ENCODE peak calls at places on chromosomes 11 and 22, in six cellular contexts. W is IMR-90, H is brain microvascular endothelial cell, B is tibial artery, O is A673, Q is spleen. C is an unnamed sample.

GRCh38 chr11:65560555-65561418 is 2.6 kb upstream of the LTBP3 start:
- DNase-seq in W (peak), H (peak), Q (no peak), B (peak), O (peak), C (peak)

GRCh38 chr11:120280566-120281160 is 40.7 kb downstream of the POU2F3 start:
- DNase-seq in B (no peak), H (no peak), O (no peak), W (no peak), Q (no peak), C (no peak)

GRCh38 chr22:36323855-36324331 is 63.9 kb downstream of the MYH9 start:
- DNase-seq in Q (no peak), O (no peak), H (peak), W (no peak), B (peak), C (no peak)

GRCh38 chr22:50243704-50244419 is 961 bp downstream of the TUBGCP6 start:
- DNase-seq in H (no peak), O (no peak), W (peak), B (no peak), Q (no peak), C (no peak)

GRCh38 chr11:118909619-118910308 is 16.0 kb downstream of the BCL9L start:
- DNase-seq in B (no peak), H (no peak), Q (peak), O (peak), W (no peak), C (no peak)

GRCh38 chr22:42202669-42203068 is 67.8 kb downstream of the TCF20 start:
- DNase-seq in B (no peak), W (peak), H (peak), Q (no peak), O (no peak), C (peak)

GRCh38 chr11:20125927-20126326 is 34.3 kb downstream of the DBX1 start:
- DNase-seq in B (no peak), H (peak), W (peak), O (no peak), Q (no peak), C (no peak)

GRCh38 chr11:116406042-116406441 is 366.7 kb downstream of the BUD13 start:
- DNase-seq in O (no peak), H (no peak), Q (no peak), B (no peak), W (no peak), C (no peak)

GRCh38 chr11:125274774-125275173 is 110.2 kb downstream of the PKNOX2 start:
- DNase-seq in W (no peak), B (no peak), Q (no peak), H (no peak), O (no peak), C (no peak)

GRCh38 chr22:44622685-44623084 is 79.3 kb upstream of the PRR5 start:
- DNase-seq in B (no peak), H (no peak), Q (peak), O (no peak), W (no peak), C (no peak)

GRCh38 chr11:123977731-123978347 is at the start of gene OR10S1:
- DNase-seq in H (no peak), B (no peak), W (no peak), O (no peak), Q (no peak), C (no peak)

GRCh38 chr22:35379146-35379993 is 1.5 kb upstream of the HMOX1 start:
- DNase-seq in H (no peak), W (no peak), Q (no peak), O (no peak), B (no peak), C (peak)

GRCh38 chr11:20084921-20085814 is 75.1 kb downstream of the DBX1 start:
- DNase-seq in Q (no peak), W (no peak), O (no peak), B (no peak), H (no peak), C (no peak)

GRCh38 chr11:86955674-86956522 is 703 bp upstream of the FZD4 start:
- DNase-seq in H (peak), B (peak), W (peak), O (peak), Q (peak), C (peak)

GRCh38 chr22:46971141-46971775 is 208.8 kb downstream of the TBC1D22A start:
- DNase-seq in Q (no peak), B (no peak), O (no peak), H (peak), W (peak), C (no peak)

GRCh38 chr22:44660051-44660830 is 41.8 kb upstream of the PRR5 start:
- DNase-seq in Q (no peak), O (no peak), B (no peak), H (no peak), W (no peak), C (no peak)

GRCh38 chr11:16605440-16605970 is 132.9 kb upstream of the C11orf58 start:
- DNase-seq in W (peak), H (peak), Q (peak), B (no peak), O (peak), C (peak)

GRCh38 chr11:48109046-48109666 is 107.5 kb upstream of the OR4B1 start:
- DNase-seq in H (no peak), W (peak), O (peak), B (no peak), Q (no peak), C (peak)

GRCh38 chr11:86303257-86303656 is 1.2 kb downstream of the HIKESHI start:
- DNase-seq in W (peak), B (no peak), Q (no peak), H (peak), O (peak), C (no peak)

GRCh38 chr22:20021196-20022181 is 579 bp downstream of the TANGO2 start:
- DNase-seq in H (no peak), B (peak), O (no peak), Q (no peak), W (peak), C (peak)

GRCh38 chr11:12841946-12842630 is 167.0 kb upstream of the RASSF10 start:
- DNase-seq in B (no peak), H (peak), Q (no peak), W (peak), O (peak), C (no peak)

GRCh38 chr22:36419177-36419911 is 31.6 kb upstream of the MYH9 start:
- DNase-seq in O (no peak), H (no peak), B (no peak), Q (no peak), W (peak), C (peak)

GRCh38 chr22:29867260-29867659 is 15.7 kb upstream of the MTMR3 start:
- DNase-seq in Q (no peak), H (no peak), O (no peak), W (no peak), B (no peak), C (no peak)

GRCh38 chr11:17314232-17314547 is 37.4 kb upstream of the NCR3LG1 start:
- DNase-seq in W (peak), H (peak), Q (no peak), B (no peak), O (peak), C (no peak)

DNA sequence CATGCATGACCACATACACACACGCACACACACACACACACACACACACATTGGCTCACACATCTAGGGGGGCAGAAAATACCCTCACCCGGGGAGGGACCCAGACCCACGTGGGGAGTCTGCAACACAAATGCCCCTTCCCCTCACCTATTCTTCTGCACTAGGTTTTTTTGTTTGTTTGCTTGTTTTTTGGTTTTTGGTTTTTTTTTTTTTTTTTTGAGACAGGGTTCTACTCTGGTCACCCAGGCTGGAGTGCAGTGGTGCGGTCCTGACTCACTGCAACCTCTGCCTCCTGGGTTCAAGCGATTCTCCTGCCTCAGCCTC is 28.4 kb downstream of the WEE1 start:
- DNase-seq in W (no peak), O (no peak), Q (no peak), H (no peak), B (no peak), C (no peak)
- H3K27ac ChIP-seq in W (no peak), O (no peak), Q (peak), H (peak), B (no peak), C (no peak)

GRCh38 chr11:23023319-23023718 is 163.0 kb upstream of the CCDC179 start:
- DNase-seq in Q (no peak), O (no peak), W (peak), H (no peak), B (no peak), C (no peak)

GRCh38 chr11:23021287-23021863 is 161.1 kb upstream of the CCDC179 start:
- DNase-seq in Q (no peak), O (peak), H (peak), W (peak), B (no peak), C (peak)

DNA sequence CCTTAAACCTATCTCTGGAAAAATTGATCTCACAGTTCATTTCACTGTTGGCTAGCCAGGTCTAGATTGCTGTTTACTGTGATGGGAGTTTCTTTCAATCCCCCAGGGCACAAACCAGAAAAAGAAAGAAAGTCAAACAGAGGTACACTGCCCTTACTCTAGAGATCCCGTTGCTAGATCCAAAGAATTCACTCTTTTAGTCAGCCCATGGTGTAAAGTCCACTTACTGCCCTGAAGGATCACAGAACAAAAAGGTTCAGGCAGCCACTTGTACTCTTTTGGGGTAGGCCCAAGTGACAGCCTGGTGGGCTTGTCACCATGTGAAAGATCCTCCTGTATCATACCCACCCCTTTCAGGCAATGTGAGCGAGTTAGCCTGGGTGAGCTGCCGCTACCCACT is 162.6 kb upstream of the CCDC179 start:
- DNase-seq in Q (no peak), O (no peak), H (no peak), B (no peak), W (no peak), C (no peak)
- H3K27ac ChIP-seq in Q (no peak), O (no peak), H (no peak), B (no peak), W (peak), C (no peak)

DNA sequence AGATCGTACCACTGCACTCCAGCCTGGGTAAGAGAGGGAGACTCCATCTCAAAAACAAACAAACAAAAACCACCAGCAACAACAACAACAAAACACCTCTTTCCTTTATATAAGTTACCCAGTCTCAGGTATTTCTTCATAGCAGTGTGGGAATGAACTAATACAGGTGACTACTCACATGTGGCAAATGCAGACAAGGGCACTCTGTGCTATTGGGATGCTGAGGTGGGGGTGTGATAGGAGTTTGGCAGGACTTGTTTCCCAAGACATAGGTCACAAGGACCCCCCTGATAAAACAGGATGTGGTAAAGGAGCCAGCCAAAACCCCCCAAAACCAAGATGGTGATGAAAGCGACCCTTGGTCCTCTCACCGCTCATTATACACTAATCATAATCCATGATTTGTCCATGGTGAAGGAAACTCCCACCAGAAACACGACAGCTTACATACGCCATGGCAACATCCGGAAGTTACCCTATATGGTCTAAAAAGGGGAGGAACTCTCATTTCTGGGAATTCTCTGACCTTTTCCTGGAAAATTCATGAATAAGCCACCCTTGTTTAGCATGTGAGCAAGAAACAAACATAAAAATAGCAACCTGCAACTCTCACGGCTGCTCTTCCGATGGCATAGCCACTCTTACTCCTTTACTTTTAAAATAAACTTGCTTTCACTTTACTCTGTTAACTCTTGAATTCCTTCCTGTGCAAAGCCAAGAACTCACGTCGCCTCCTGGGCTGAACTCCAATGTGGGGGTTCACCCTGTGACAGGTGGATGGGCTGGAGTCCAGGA is 18.8 kb upstream of the INCENP start:
- DNase-seq in W (peak), Q (no peak), H (no peak), O (no peak), B (no peak), C (peak)
- H3K27ac ChIP-seq in W (peak), Q (peak), H (no peak), O (no peak), B (peak), C (no peak)

GRCh38 chr11:102974552-102975280 is 19.2 kb upstream of the MMP13 start:
- DNase-seq in W (peak), Q (no peak), B (no peak), O (no peak), H (peak), C (peak)
- H3K27ac ChIP-seq in W (no peak), Q (no peak), B (no peak), O (no peak), H (no peak), C (no peak)

GRCh38 chr11:117670443-117670842 is 126.6 kb downstream of the DSCAML1 start:
- DNase-seq in B (no peak), Q (no peak), O (no peak), H (no peak), W (no peak), C (no peak)

GRCh38 chr11:117670924-117671323 is 126.1 kb downstream of the DSCAML1 start:
- DNase-seq in H (no peak), B (no peak), Q (no peak), O (no peak), W (no peak), C (no peak)

GRCh38 chr11:117676501-117676900 is 120.5 kb downstream of the DSCAML1 start:
- DNase-seq in H (no peak), B (no peak), Q (no peak), O (no peak), W (no peak), C (no peak)

GRCh38 chr11:117671370-117671769 is 125.6 kb downstream of the DSCAML1 start:
- DNase-seq in O (no peak), B (no peak), H (no peak), Q (no peak), W (no peak), C (no peak)

DNA sequence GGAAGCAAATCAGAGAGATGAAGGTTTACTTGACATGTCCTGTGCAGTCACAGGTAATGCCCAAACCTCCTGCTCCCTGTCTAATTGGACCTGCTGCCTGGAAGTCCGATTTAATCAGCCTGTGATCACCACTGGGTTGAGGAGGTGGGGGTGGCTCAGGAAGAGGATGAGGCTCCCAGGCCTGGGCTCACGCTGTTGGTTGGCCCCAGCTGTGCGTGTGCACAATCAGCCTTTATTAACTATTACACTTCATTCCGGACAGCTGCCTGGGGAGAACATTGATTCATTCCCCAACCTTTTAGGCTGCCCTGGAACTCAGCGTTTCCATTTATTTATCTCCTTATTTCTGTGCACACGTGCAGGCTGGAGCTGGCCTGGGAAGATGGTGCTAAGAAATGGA is 123.5 kb downstream of the DSCAML1 start:
- DNase-seq in W (no peak), Q (no peak), O (no peak), B (no peak), H (no peak), C (no peak)
- H3K27ac ChIP-seq in W (no peak), Q (no peak), O (no peak), B (no peak), H (no peak), C (no peak)

GRCh38 chr11:1034456-1035295 is 1.8 kb downstream of the MUC6 start:
- DNase-seq in B (no peak), O (no peak), Q (no peak), W (no peak), H (no peak), C (no peak)

GRCh38 chr11:1031121-1031899 is 5.2 kb downstream of the MUC6 start:
- DNase-seq in B (no peak), O (no peak), W (no peak), H (no peak), Q (no peak), C (no peak)

GRCh38 chr11:1034001-1034400 is 2.5 kb downstream of the MUC6 start:
- DNase-seq in O (no peak), Q (no peak), B (no peak), W (no peak), H (no peak), C (no peak)

GRCh38 chr11:1032310-1032891 is 4.1 kb downstream of the MUC6 start:
- DNase-seq in Q (no peak), O (no peak), W (no peak), B (no peak), H (no peak), C (no peak)

GRCh38 chr11:1033016-1033798 is 3.3 kb downstream of the MUC6 start:
- DNase-seq in Q (no peak), W (no peak), O (no peak), H (no peak), B (no peak), C (no peak)
- H3K27ac ChIP-seq in Q (peak), W (no peak), O (no peak), H (no peak), B (no peak), C (no peak)

GRCh38 chr22:31230871-31231621 is 18.9 kb downstream of the LIMK2 start:
- DNase-seq in Q (no peak), W (peak), H (peak), B (no peak), O (peak), C (peak)
- H3K27ac ChIP-seq in Q (peak), W (no peak), H (no peak), B (peak), O (no peak), C (peak)

GRCh38 chr11:68928108-68928429 is 24.4 kb downstream of the IGHMBP2 start:
- DNase-seq in W (no peak), H (no peak), Q (peak), O (no peak), B (no peak), C (no peak)
- H3K27ac ChIP-seq in W (no peak), H (no peak), Q (peak), O (no peak), B (peak), C (no peak)

GRCh38 chr11:94815705-94816344 is 47.7 kb downstream of the AMOTL1 start:
- DNase-seq in Q (no peak), W (no peak), H (no peak), O (peak), B (no peak), C (no peak)

GRCh38 chr11:94813436-94813720 is 45.2 kb downstream of the AMOTL1 start:
- DNase-seq in Q (no peak), B (no peak), H (no peak), O (no peak), W (no peak), C (no peak)

GRCh38 chr11:94809251-94809650 is 41.1 kb downstream of the AMOTL1 start:
- DNase-seq in B (no peak), O (no peak), Q (no peak), W (peak), H (peak), C (no peak)

DNA sequence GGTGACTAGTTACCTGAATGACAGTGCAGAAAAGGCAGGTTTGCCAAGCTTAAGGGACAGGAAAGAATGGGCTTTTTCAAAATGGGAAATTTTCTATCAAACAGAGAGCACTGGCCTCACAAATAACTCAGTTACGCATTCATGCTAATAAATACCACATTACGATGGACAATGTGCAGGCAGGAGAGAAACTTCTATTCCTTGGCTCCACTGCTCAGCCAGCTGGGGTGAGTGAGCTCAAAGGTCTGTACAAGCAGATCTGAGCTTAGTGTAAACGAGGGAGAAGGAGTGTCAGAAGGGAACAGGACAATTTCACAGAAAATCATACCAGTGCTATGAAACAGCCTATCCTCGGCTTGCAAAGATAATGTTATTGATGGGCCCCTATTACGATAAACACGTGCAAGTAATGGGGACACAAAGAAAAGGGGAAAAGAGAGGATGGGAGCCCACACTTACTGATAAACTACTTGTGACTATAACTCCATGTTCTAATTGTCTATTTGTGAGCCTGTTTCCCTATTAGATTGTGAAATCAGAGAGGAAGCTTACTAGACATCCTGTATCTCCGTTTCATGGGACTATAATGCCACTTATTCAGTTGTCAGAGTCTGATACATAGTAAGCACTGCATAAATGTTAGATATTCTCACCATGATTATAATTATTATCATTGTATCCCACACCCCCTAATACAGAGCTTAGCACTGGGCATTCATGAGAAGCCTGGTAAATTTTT is 46.3 kb downstream of the AMOTL1 start:
- DNase-seq in W (no peak), B (no peak), Q (no peak), H (no peak), O (no peak), C (no peak)
- H3K27ac ChIP-seq in W (peak), B (no peak), Q (no peak), H (no peak), O (no peak), C (no peak)